ENCODE peak calls at places on chromosomes 4 and X, in four cellular contexts. H is dermis microvascular lymphatic vessel endothelial cell; Y is CD4-positive, alpha-beta memory T cell; E is HL-60. I is an unnamed sample.

GRCh38 chr4:56215138-56215793 is 172.0 kb downstream of the AASDH start:
- DNase-seq in Y (no peak), E (no peak), H (no peak), I (no peak)

GRCh38 chr4:13777341-13777740 is 149.8 kb upstream of the BOD1L1 start:
- DNase-seq in Y (no peak), E (no peak), H (no peak), I (no peak)

GRCh38 chr4:77037736-77038135 is 38.1 kb downstream of the CCNI start:
- DNase-seq in Y (no peak), H (no peak), E (no peak), I (no peak)

GRCh38 chr4:66769436-66769835 is 775.9 kb downstream of the CENPC start:
- DNase-seq in Y (no peak), E (no peak), H (no peak), I (no peak)

GRCh38 chr4:117421706-117422105 is 336.3 kb upstream of the TRAM1L1 start:
- DNase-seq in H (no peak), Y (no peak), E (no peak), I (no peak)

GRCh38 chr4:87839309-87839946 is 6.7 kb downstream of the MEPE start:
- DNase-seq in Y (no peak), E (peak; percentile 21), H (peak; percentile 10), I (no peak)

GRCh38 chr4:118177121-118177520 is 142.8 kb downstream of the NDST3 start:
- DNase-seq in Y (no peak), E (no peak), H (no peak), I (no peak)

GRCh38 chrX:40272141-40272540 is 174.4 kb upstream of the BCOR start:
- DNase-seq in E (no peak), H (no peak), Y (no peak), I (no peak)

GRCh38 chr4:67236793-67237192 is 308.5 kb downstream of the CENPC start:
- DNase-seq in Y (no peak), E (no peak), H (no peak), I (no peak)

GRCh38 chrX:46251755-46252154 is 293.5 kb downstream of the ZNF674 start:
- DNase-seq in Y (no peak), H (no peak), E (no peak), I (no peak)

GRCh38 chrX:45623266-45623665 is 422.6 kb upstream of the DIPK2B start:
- DNase-seq in H (peak; percentile 11), E (no peak), Y (no peak), I (no peak)

GRCh38 chrX:10685923-10686595 is 65.7 kb upstream of the MID1 start:
- DNase-seq in E (no peak), Y (no peak), H (no peak), I (no peak)

GRCh38 chr4:1298461-1298860 is 8.8 kb downstream of the MAEA start:
- DNase-seq in H (no peak), E (no peak), Y (no peak), I (no peak)

GRCh38 chr4:102598759-102599379 is 97.7 kb downstream of the NFKB1 start:
- DNase-seq in E (no peak), Y (no peak), H (no peak), I (no peak)

GRCh38 chr4:133865606-133866327 is 335.8 kb downstream of the PABPC4L start:
- DNase-seq in E (no peak), H (no peak), Y (no peak), I (no peak)

GRCh38 chr4:82989567-82990429 is 20.8 kb downstream of the LIN54 start:
- DNase-seq in H (no peak), E (peak; percentile 3), Y (no peak), I (no peak)

GRCh38 chrX:110384490-110384889 is 25.8 kb downstream of the RTL9 start:
- DNase-seq in E (no peak), H (no peak), Y (no peak), I (no peak)